ENCODE peak calls at places on chromosome 4, in four cellular contexts. One of them, this sample, is unnamed.

GRCh38 chr4:85760521-85760920 is 285.6 kb downstream of the ARHGAP24 start:
- DNase-seq in HCT116: no peak
- DNase-seq in HepG2: no peak
- DNase-seq in IMR-90: no peak
- DNase-seq in this sample: no peak

GRCh38 chr4:60531790-60532189 is 668.3 kb upstream of the ADGRL3 start:
- DNase-seq in IMR-90: no peak
- DNase-seq in HCT116: no peak
- DNase-seq in HepG2: no peak
- DNase-seq in this sample: no peak

GRCh38 chr4:17013382-17014006 is 115.0 kb upstream of the LDB2 start:
- DNase-seq in IMR-90: peak
- DNase-seq in HepG2: no peak
- DNase-seq in HCT116: no peak
- DNase-seq in this sample: no peak

GRCh38 chr4:65825121-65825520 is 154.8 kb upstream of the EPHA5 start:
- DNase-seq in HepG2: no peak
- DNase-seq in HCT116: no peak
- DNase-seq in IMR-90: peak
- DNase-seq in this sample: no peak

GRCh38 chr4:52983563-52984303 is 121.6 kb downstream of the RASL11B start:
- DNase-seq in HCT116: peak
- DNase-seq in IMR-90: peak
- DNase-seq in HepG2: peak
- DNase-seq in this sample: peak

GRCh38 chr4:95290702-95291101 is 258.1 kb downstream of the UNC5C start:
- DNase-seq in HCT116: no peak
- DNase-seq in IMR-90: no peak
- DNase-seq in HepG2: no peak
- DNase-seq in this sample: no peak

GRCh38 chr4:80340036-80340435 is 4.5 kb downstream of the CFAP299 start:
- DNase-seq in HCT116: no peak
- DNase-seq in HepG2: no peak
- DNase-seq in IMR-90: peak
- DNase-seq in this sample: no peak

GRCh38 chr4:94455081-94455480 is 3.3 kb downstream of the PDLIM5 start:
- DNase-seq in HepG2: peak
- DNase-seq in IMR-90: peak
- DNase-seq in HCT116: no peak
- DNase-seq in this sample: peak

GRCh38 chr4:125781656-125782055 is 466.9 kb downstream of the FAT4 start:
- DNase-seq in HCT116: no peak
- DNase-seq in HepG2: no peak
- DNase-seq in IMR-90: no peak
- DNase-seq in this sample: no peak

GRCh38 chr4:40856836-40857362 is 107.1 kb downstream of the NSUN7 start:
- DNase-seq in HepG2: no peak
- DNase-seq in HCT116: no peak
- DNase-seq in IMR-90: peak
- DNase-seq in this sample: peak

GRCh38 chr4:66899422-66900065 is 645.8 kb downstream of the CENPC start:
- DNase-seq in HepG2: no peak
- DNase-seq in IMR-90: no peak
- DNase-seq in HCT116: no peak
- DNase-seq in this sample: no peak

GRCh38 chr4:146521543-146522097 is at the start of gene SLC10A7:
- DNase-seq in HepG2: peak
- DNase-seq in HCT116: peak
- DNase-seq in IMR-90: peak
- DNase-seq in this sample: peak

GRCh38 chr4:114998316-114998715 is 115.1 kb downstream of the NDST4 start:
- DNase-seq in HCT116: no peak
- DNase-seq in HepG2: no peak
- DNase-seq in IMR-90: no peak
- DNase-seq in this sample: no peak

GRCh38 chr4:150385606-150386005 is 196.3 kb upstream of the MAB21L2 start:
- DNase-seq in HepG2: no peak
- DNase-seq in IMR-90: peak
- DNase-seq in HCT116: no peak
- DNase-seq in this sample: peak

GRCh38 chr4:129839687-129840086 is 743.7 kb downstream of the C4orf33 start:
- DNase-seq in HepG2: no peak
- DNase-seq in IMR-90: no peak
- DNase-seq in HCT116: no peak
- DNase-seq in this sample: no peak

GRCh38 chr4:6269651-6270511 is at the start of gene WFS1:
- DNase-seq in HepG2: peak
- DNase-seq in HCT116: peak
- DNase-seq in IMR-90: peak
- DNase-seq in this sample: peak

GRCh38 chr4:153205757-153206156 is 1.5 kb downstream of the TRIM2 start:
- DNase-seq in HepG2: no peak
- DNase-seq in IMR-90: no peak
- DNase-seq in HCT116: peak
- DNase-seq in this sample: no peak

GRCh38 chr4:6917445-6918241 is 8.0 kb downstream of the TBC1D14 start:
- DNase-seq in HepG2: peak
- DNase-seq in IMR-90: no peak
- DNase-seq in HCT116: peak
- DNase-seq in this sample: peak

GRCh38 chr4:87423313-87424031 is 1.1 kb downstream of the NUDT9 start:
- DNase-seq in HCT116: no peak
- DNase-seq in HepG2: no peak
- DNase-seq in IMR-90: no peak
- DNase-seq in this sample: peak

GRCh38 chr4:101790521-101791188 is at the start of gene BANK1:
- DNase-seq in HepG2: peak
- DNase-seq in HCT116: peak
- DNase-seq in IMR-90: peak
- DNase-seq in this sample: peak

GRCh38 chr4:141126769-141127168 is 6.5 kb downstream of the RNF150 start:
- DNase-seq in IMR-90: peak
- DNase-seq in HCT116: no peak
- DNase-seq in HepG2: no peak
- DNase-seq in this sample: no peak

GRCh38 chr4:120557372-120557771 is 365.2 kb downstream of the PRDM5 start:
- DNase-seq in HepG2: no peak
- DNase-seq in HCT116: peak
- DNase-seq in IMR-90: peak
- DNase-seq in this sample: no peak

GRCh38 chr4:153131478-153132069 is 72.7 kb upstream of the TRIM2 start:
- DNase-seq in IMR-90: no peak
- DNase-seq in HCT116: no peak
- DNase-seq in HepG2: no peak
- DNase-seq in this sample: peak

GRCh38 chr4:55765070-55765469 is 54.5 kb upstream of the EXOC1L start:
- DNase-seq in IMR-90: no peak
- DNase-seq in HCT116: no peak
- DNase-seq in HepG2: no peak
- DNase-seq in this sample: no peak

GRCh38 chr4:105679186-105679585 is 29.3 kb downstream of the INTS12 start:
- DNase-seq in IMR-90: no peak
- DNase-seq in HepG2: no peak
- DNase-seq in HCT116: no peak
- DNase-seq in this sample: no peak

GRCh38 chr4:189804884-189805283 is 135.8 kb upstream of the FRG1 start:
- DNase-seq in IMR-90: no peak
- DNase-seq in HCT116: no peak
- DNase-seq in HepG2: no peak
- DNase-seq in this sample: peak

GRCh38 chr4:791866-792630 is 33.9 kb downstream of the CPLX1 start:
- DNase-seq in HCT116: no peak
- DNase-seq in IMR-90: no peak
- DNase-seq in HepG2: no peak
- DNase-seq in this sample: peak

GRCh38 chr4:128141866-128142265 is 80.8 kb downstream of the LARP1B start:
- DNase-seq in IMR-90: no peak
- DNase-seq in HepG2: no peak
- DNase-seq in HCT116: no peak
- DNase-seq in this sample: no peak

GRCh38 chr4:171721937-171722336 is 91.3 kb upstream of the GALNTL6 start:
- DNase-seq in IMR-90: no peak
- DNase-seq in HepG2: no peak
- DNase-seq in HCT116: no peak
- DNase-seq in this sample: no peak

GRCh38 chr4:180664766-180665368 is 1578.3 kb upstream of the TENM3 start:
- DNase-seq in HepG2: peak
- DNase-seq in IMR-90: peak
- DNase-seq in HCT116: peak
- DNase-seq in this sample: peak

GRCh38 chr4:184384056-184384809 is 90.1 kb downstream of the IRF2 start:
- DNase-seq in IMR-90: peak
- DNase-seq in HepG2: peak
- DNase-seq in HCT116: no peak
- DNase-seq in this sample: no peak

GRCh38 chr4:139808381-139809206 is 143.0 kb downstream of the MGST2 start:
- DNase-seq in HepG2: peak
- DNase-seq in HCT116: no peak
- DNase-seq in IMR-90: peak
- DNase-seq in this sample: no peak

GRCh38 chr4:47031011-47031678 is at the start of gene GABRB1:
- DNase-seq in HCT116: no peak
- DNase-seq in IMR-90: peak
- DNase-seq in HepG2: no peak
- DNase-seq in this sample: no peak

GRCh38 chr4:139028191-139028661 is 12.6 kb downstream of the NOCT start:
- DNase-seq in HepG2: no peak
- DNase-seq in IMR-90: no peak
- DNase-seq in HCT116: no peak
- DNase-seq in this sample: no peak

GRCh38 chr4:2931765-2932560 is 31.2 kb downstream of the NOP14 start:
- DNase-seq in HCT116: no peak
- DNase-seq in IMR-90: no peak
- DNase-seq in HepG2: no peak
- DNase-seq in this sample: peak
- TF ChIP-seq POLR2A in HCT116: no peak
- TF ChIP-seq POLR2A in IMR-90: no peak
- TF ChIP-seq POLR2A in HepG2: no peak
- TF ChIP-seq POLR2A in this sample: no peak

GRCh38 chr4:88599298-88599697 is 7.0 kb downstream of the HERC3 start:
- DNase-seq in HCT116: no peak
- DNase-seq in IMR-90: peak
- DNase-seq in HepG2: no peak
- DNase-seq in this sample: no peak

GRCh38 chr4:88597970-88598369 is 5.7 kb downstream of the HERC3 start:
- DNase-seq in HepG2: no peak
- DNase-seq in HCT116: no peak
- DNase-seq in IMR-90: no peak
- DNase-seq in this sample: no peak

GRCh38 chr4:88604978-88605678 is 12.8 kb downstream of the HERC3 start:
- DNase-seq in IMR-90: no peak
- DNase-seq in HCT116: no peak
- DNase-seq in HepG2: no peak
- DNase-seq in this sample: no peak

GRCh38 chr4:88599714-88600113 is 7.4 kb downstream of the HERC3 start:
- DNase-seq in IMR-90: no peak
- DNase-seq in HepG2: no peak
- DNase-seq in HCT116: no peak
- DNase-seq in this sample: no peak

DNA sequence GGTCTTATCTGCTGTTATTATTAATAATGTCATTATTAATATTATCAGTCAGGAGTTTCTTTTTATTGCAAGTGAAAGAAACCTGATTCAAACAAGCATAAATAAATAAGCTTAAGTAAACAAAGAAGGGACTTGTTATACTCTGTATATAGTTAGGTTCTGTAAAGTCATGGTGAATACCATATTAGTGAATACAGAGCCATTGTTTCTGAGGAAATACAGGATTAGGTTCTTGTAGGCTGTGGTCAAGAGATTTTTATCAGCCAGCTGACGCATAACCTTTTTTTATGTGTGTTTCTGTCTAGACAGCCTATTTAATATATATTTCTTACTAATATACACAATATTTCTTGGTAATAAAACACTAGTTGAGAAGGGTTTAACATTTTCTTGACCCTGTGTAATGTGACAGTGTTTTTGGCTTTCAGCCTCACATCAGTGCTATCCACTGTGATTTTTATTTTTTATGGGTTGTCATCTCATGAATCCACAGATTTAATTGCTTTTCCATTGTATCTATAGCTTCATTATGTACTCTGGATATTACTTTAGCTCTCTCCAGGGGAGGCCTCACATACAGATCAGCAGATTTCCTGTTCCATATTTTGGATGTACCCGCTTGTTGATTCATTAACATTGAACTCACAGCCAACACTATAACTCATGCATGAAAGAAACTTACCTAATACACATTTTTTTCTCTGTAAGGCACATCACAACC is 8.0 kb downstream of the HERC3 start:
- DNase-seq in HepG2: no peak
- DNase-seq in HCT116: no peak
- DNase-seq in IMR-90: peak
- DNase-seq in this sample: no peak
- TF ChIP-seq POLR2A in HepG2: no peak
- TF ChIP-seq POLR2A in HCT116: no peak
- TF ChIP-seq POLR2A in IMR-90: no peak
- TF ChIP-seq POLR2A in this sample: no peak

DNA sequence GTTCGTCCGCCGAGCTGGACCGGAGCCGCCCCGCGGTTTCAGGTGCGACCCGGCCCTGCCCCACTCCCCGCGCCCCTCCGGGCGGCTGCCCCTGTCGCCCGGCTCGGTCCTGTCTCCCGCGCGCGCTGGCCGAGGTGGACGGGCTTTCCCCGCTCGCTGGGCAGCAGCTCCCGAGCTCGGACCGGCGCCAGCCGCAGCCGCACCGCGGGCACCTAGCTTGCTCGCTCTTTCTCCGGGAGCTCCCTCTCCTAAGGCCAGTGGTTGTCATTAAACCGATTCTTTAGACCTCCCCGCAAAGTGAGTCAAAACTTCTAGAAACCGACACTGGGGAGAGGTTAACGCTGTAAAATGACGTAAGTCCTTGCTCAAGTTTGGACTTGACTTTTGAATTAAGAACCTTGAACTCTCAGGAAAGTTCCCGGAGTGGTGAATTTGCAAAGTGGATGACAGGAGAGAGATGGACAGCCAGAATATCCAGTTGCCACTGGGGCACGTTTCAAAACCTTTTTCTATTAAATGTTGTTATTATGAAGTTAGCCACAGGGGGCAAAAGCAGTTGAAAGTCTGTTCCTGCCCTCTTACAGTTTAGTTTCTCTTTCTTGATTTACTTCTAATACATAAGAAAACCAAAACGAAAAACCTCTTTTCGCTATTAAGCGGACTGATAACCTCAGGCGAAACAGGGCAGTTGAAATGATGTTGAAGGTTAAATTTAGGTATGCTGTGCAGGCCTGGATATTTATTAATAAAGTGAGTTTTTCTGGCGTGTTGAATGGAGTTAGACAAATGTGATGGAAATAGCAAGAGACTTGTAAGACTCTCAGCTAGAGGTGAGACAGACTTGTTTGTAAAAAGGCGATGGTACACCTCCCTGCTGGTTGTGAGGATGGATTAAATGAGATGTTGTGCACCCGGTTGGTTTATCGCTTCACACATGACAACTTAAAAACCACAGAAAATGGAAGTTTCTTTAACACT is 846 bp downstream of the PI4K2B start:
- DNase-seq in HepG2: peak
- DNase-seq in HCT116: peak
- DNase-seq in IMR-90: peak
- DNase-seq in this sample: peak
- TF ChIP-seq POLR2A in HepG2: no peak
- TF ChIP-seq POLR2A in HCT116: no peak
- TF ChIP-seq POLR2A in IMR-90: no peak
- TF ChIP-seq POLR2A in this sample: no peak

GRCh38 chr4:3074078-3074845 is at the start of the genes HTT and HTT-AS:
- DNase-seq in HepG2: peak
- DNase-seq in HCT116: peak
- DNase-seq in IMR-90: peak
- DNase-seq in this sample: peak
- TF ChIP-seq POLR2A in HepG2: no peak
- TF ChIP-seq POLR2A in HCT116: peak
- TF ChIP-seq POLR2A in IMR-90: peak
- TF ChIP-seq POLR2A in this sample: peak

This sample was measured in erythroblast.